ENCODE peak calls at places on chromosome 6, in seven cellular contexts. One of them, this sample, is unnamed.

GRCh38 chr6:4805553-4806307 is 29.5 kb downstream of the CDYL start:
- DNase-seq in EH: peak; percentile 51
- DNase-seq in ecto neural progenitor cell: peak; percentile 75
- DNase-seq in psoas muscle: peak; percentile 34
- DNase-seq in neural progenitor cell: peak; percentile 79
- DNase-seq in fibroblast of mammary gland: peak; percentile 36
- DNase-seq in HS-5: no peak
- DNase-seq in this sample: peak; percentile 35

GRCh38 chr6:27893836-27894807 is 18.1 kb downstream of the OR2B2 start:
- DNase-seq in fibroblast of mammary gland: peak; percentile 95
- DNase-seq in HS-5: peak; percentile 80
- DNase-seq in psoas muscle: peak; percentile 83
- DNase-seq in neural progenitor cell: peak; percentile 94
- DNase-seq in EH: peak; percentile 98
- DNase-seq in ecto neural progenitor cell: peak; percentile 87
- DNase-seq in this sample: peak; percentile 94

GRCh38 chr6:136031982-136032381 is 180.5 kb downstream of the PDE7B start:
- DNase-seq in EH: peak; percentile 61
- DNase-seq in neural progenitor cell: no peak
- DNase-seq in HS-5: no peak
- DNase-seq in fibroblast of mammary gland: peak; percentile 83
- DNase-seq in ecto neural progenitor cell: no peak
- DNase-seq in psoas muscle: no peak
- DNase-seq in this sample: peak; percentile 74

GRCh38 chr6:118618676-118619377 is 32.6 kb downstream of the CEP85L start:
- DNase-seq in fibroblast of mammary gland: peak; percentile 32
- DNase-seq in EH: peak; percentile 47
- DNase-seq in psoas muscle: peak; percentile 47
- DNase-seq in neural progenitor cell: peak; percentile 60
- DNase-seq in ecto neural progenitor cell: peak; percentile 59
- DNase-seq in HS-5: no peak
- DNase-seq in this sample: peak; percentile 26

GRCh38 chr6:118892248-118893094 is 1.5 kb upstream of the ASF1A start:
- DNase-seq in HS-5: no peak
- DNase-seq in neural progenitor cell: no peak
- DNase-seq in EH: peak; percentile 32
- DNase-seq in psoas muscle: no peak
- DNase-seq in fibroblast of mammary gland: no peak
- DNase-seq in ecto neural progenitor cell: no peak
- DNase-seq in this sample: no peak

GRCh38 chr6:127458817-127459216 is 372 bp downstream of the KIAA0408 start:
- DNase-seq in EH: peak; percentile 27
- DNase-seq in psoas muscle: peak; percentile 34
- DNase-seq in ecto neural progenitor cell: no peak
- DNase-seq in HS-5: no peak
- DNase-seq in neural progenitor cell: peak; percentile 2
- DNase-seq in fibroblast of mammary gland: peak; percentile 83
- DNase-seq in this sample: peak; percentile 59

GRCh38 chr6:141724731-141725130 is 408.0 kb upstream of the GJE1 start:
- DNase-seq in neural progenitor cell: no peak
- DNase-seq in HS-5: no peak
- DNase-seq in EH: no peak
- DNase-seq in psoas muscle: no peak
- DNase-seq in fibroblast of mammary gland: no peak
- DNase-seq in ecto neural progenitor cell: no peak
- DNase-seq in this sample: no peak

GRCh38 chr6:129567374-129567773 is 142.6 kb downstream of the ARHGAP18 start:
- DNase-seq in EH: peak; percentile 29
- DNase-seq in HS-5: no peak
- DNase-seq in fibroblast of mammary gland: peak; percentile 52
- DNase-seq in psoas muscle: no peak
- DNase-seq in neural progenitor cell: peak; percentile 57
- DNase-seq in ecto neural progenitor cell: no peak
- DNase-seq in this sample: no peak

GRCh38 chr6:107629545-107630147 is 139.7 kb downstream of the SOBP start:
- DNase-seq in EH: no peak
- DNase-seq in HS-5: no peak
- DNase-seq in fibroblast of mammary gland: no peak
- DNase-seq in psoas muscle: no peak
- DNase-seq in ecto neural progenitor cell: no peak
- DNase-seq in neural progenitor cell: no peak
- DNase-seq in this sample: peak; percentile 35

GRCh38 chr6:15876406-15876805 is 213.6 kb upstream of the DTNBP1 start:
- DNase-seq in EH: peak; percentile 35
- DNase-seq in ecto neural progenitor cell: no peak
- DNase-seq in HS-5: peak; percentile 40
- DNase-seq in neural progenitor cell: no peak
- DNase-seq in fibroblast of mammary gland: peak; percentile 66
- DNase-seq in psoas muscle: no peak
- DNase-seq in this sample: no peak

GRCh38 chr6:79710127-79710526 is 79.0 kb downstream of the SH3BGRL2 start:
- DNase-seq in HS-5: no peak
- DNase-seq in psoas muscle: no peak
- DNase-seq in EH: no peak
- DNase-seq in fibroblast of mammary gland: no peak
- DNase-seq in ecto neural progenitor cell: no peak
- DNase-seq in neural progenitor cell: no peak
- DNase-seq in this sample: no peak